ENCODE peak calls at places on chromosome 15, in nine cellular contexts. L is effector CD4-positive, alpha-beta T cell; Z is AG20443; X is nephron progenitor cell; Y is frontal cortex; N is epithelial cell of proximal tubule; F is activated CD4-positive, alpha-beta T cell treated with anti-CD3 and anti-CD28 coated beads for 4 hours; W is stimulated activated CD4-positive, alpha-beta T cell treated with anti-CD3 and anti-CD28 coated beads, Interleukin-2, amount 100 ng/mL, for 48 hours; T is stimulated activated CD8-positive, alpha-beta memory T cell treated with anti-CD3 and anti-CD28 coated beads, Interleukin-2, amount 100 ng/mL, for 1 hour. S is an unnamed sample.

GRCh38 chr15:74752486-74753395 is 4.1 kb downstream of the CYP1A2 start:
- DNase-seq in L (no peak), Z (peak), X (no peak), Y (no peak), N (peak), F (no peak), W (no peak), T (no peak), S (no peak)

GRCh38 chr15:77633913-77634265 is 1.2 kb upstream of the LINGO1 start:
- DNase-seq in L (no peak), Z (no peak), X (peak), Y (no peak), N (no peak), F (no peak), W (no peak), T (no peak), S (no peak)

GRCh38 chr15:74651251-74651741 is 35.7 kb downstream of the CLK3 start:
- DNase-seq in L (no peak), Z (no peak), X (no peak), Y (no peak), N (peak), F (no peak), W (no peak), T (no peak), S (no peak)

GRCh38 chr15:42027521-42027920 is 6.7 kb upstream of the PLA2G4E start:
- DNase-seq in L (no peak), Z (no peak), X (no peak), Y (no peak), N (no peak), F (no peak), W (no peak), T (no peak), S (no peak)

GRCh38 chr15:57286446-57287127 is 89.7 kb upstream of the CGNL1 start:
- DNase-seq in L (no peak), Z (no peak), X (no peak), Y (no peak), N (no peak), F (no peak), W (no peak), T (no peak), S (no peak)

GRCh38 chr15:70362911-70363310 is 265.2 kb upstream of the TLE3 start:
- DNase-seq in L (no peak), Z (peak), X (peak), Y (no peak), N (no peak), F (no peak), W (no peak), T (no peak), S (peak)

GRCh38 chr15:101003706-101004105 is 84.5 kb downstream of the LRRK1 start:
- DNase-seq in L (no peak), Z (no peak), X (no peak), Y (no peak), N (no peak), F (no peak), W (no peak), T (no peak), S (no peak)

GRCh38 chr15:38750816-38751215 is 186.2 kb upstream of the RASGRP1 start:
- DNase-seq in L (no peak), Z (no peak), X (no peak), Y (no peak), N (no peak), F (no peak), W (no peak), T (no peak), S (no peak)

GRCh38 chr15:64634576-64635485 is 140.6 kb downstream of the RBPMS2 start:
- DNase-seq in L (no peak), Z (no peak), X (peak), Y (no peak), N (peak), F (no peak), W (no peak), T (no peak), S (no peak)

S was measured in GM13976.